ENCODE peak calls at places on chromosomes 5 and 9, in five cellular contexts. U, N, B, W and L are unnamed samples.

GRCh38 chr9:127980056-127980705 is 608 bp downstream of the EEIG1 start:
- DNase-seq in W (peak), U (peak), B (no peak), N (no peak), L (no peak)

GRCh38 chr5:151270599-151270998 is 17.6 kb downstream of the GM2A start:
- DNase-seq in W (no peak), U (peak), N (no peak), B (no peak), L (peak)

GRCh38 chr9:14270358-14271077 is 43.4 kb downstream of the NFIB start:
- DNase-seq in B (no peak), N (no peak), U (no peak), W (no peak), L (no peak)

GRCh38 chr9:93098236-93098946 is 2.4 kb downstream of the CARD19 start:
- DNase-seq in N (peak), B (no peak), U (peak), W (no peak), L (peak)

GRCh38 chr5:83407931-83408330 is 63.6 kb upstream of the VCAN start:
- DNase-seq in N (no peak), B (no peak), U (no peak), W (no peak), L (no peak)

GRCh38 chr9:120689860-120690259 is 24.4 kb downstream of the MEGF9 start:
- DNase-seq in N (no peak), U (no peak), W (peak), B (no peak), L (peak)

GRCh38 chr5:144857454-144857853 is 686.8 kb downstream of the KCTD16 start:
- DNase-seq in U (no peak), B (no peak), N (no peak), W (no peak), L (no peak)

GRCh38 chr9:132804576-132805295 is 73.3 kb downstream of the AK8 start:
- DNase-seq in U (no peak), B (no peak), W (no peak), N (no peak), L (no peak)

GRCh38 chr9:129005336-129005997 is 22.7 kb downstream of the SH3GLB2 start:
- DNase-seq in B (no peak), N (no peak), U (no peak), W (no peak), L (no peak)